ENCODE peak calls at places on chromosomes 1 and 21, in nine cellular contexts. R is neural crest cell, X is IMR-90, C is cardiac muscle cell, D is upper lobe of right lung, U is progenitor cell of endocrine pancreas, T is brain microvascular endothelial cell, V is activated B cell treated with CpG ODN at 0.5 μM for 24 hours, E is HCT116. J is an unnamed sample.

GRCh38 chr1:209767706-209768105 is 11.9 kb downstream of the TRAF3IP3 start:
- DNase-seq in T (no peak), X (no peak), E (no peak), D (no peak), V (no peak), C (no peak), R (no peak), U (no peak), J (no peak)

GRCh38 chr1:24491577-24492360 is 10.9 kb upstream of the RCAN3 start:
- DNase-seq in R (no peak), D (no peak), X (no peak), V (no peak), T (no peak), U (no peak), C (no peak), E (no peak), J (no peak)

GRCh38 chr1:154847891-154848290 is 22.2 kb downstream of the KCNN3 start:
- DNase-seq in V (no peak), T (no peak), E (no peak), D (no peak), R (no peak), X (no peak), U (no peak), C (peak; percentile 45), J (no peak)

GRCh38 chr1:23601968-23602876 is 42.9 kb upstream of the ID3 start:
- DNase-seq in D (no peak), E (no peak), T (no peak), V (no peak), U (no peak), X (no peak), R (no peak), C (no peak), J (no peak)

GRCh38 chr21:33866851-33867250 is 48.8 kb downstream of the ATP5PO start:
- DNase-seq in X (peak; percentile 60), V (no peak), U (no peak), E (no peak), T (peak; percentile 12), D (no peak), C (no peak), R (no peak), J (no peak)

GRCh38 chr1:222880586-222880985 is 65.7 kb downstream of the DISP1 start:
- DNase-seq in V (no peak), C (peak; percentile 50), R (no peak), D (no peak), T (peak; percentile 70), U (no peak), E (peak; percentile 34), X (peak; percentile 84), J (no peak)

GRCh38 chr1:21149430-21149861 is 27.3 kb downstream of the EIF4G3 start:
- DNase-seq in D (no peak), C (peak; percentile 67), U (no peak), T (peak; percentile 77), E (peak; percentile 6), R (no peak), X (peak; percentile 56), V (no peak), J (no peak)

GRCh38 chr1:25782608-25783201 is 17.3 kb upstream of the SELENON start:
- DNase-seq in U (no peak), T (no peak), V (no peak), X (no peak), C (no peak), D (no peak), R (no peak), E (no peak), J (no peak)

GRCh38 chr21:15324542-15324941 is 259.7 kb upstream of the NRIP1 start:
- DNase-seq in R (no peak), T (no peak), C (no peak), U (no peak), D (no peak), E (no peak), X (no peak), V (no peak), J (no peak)

GRCh38 chr1:151816964-151817730 is 11.9 kb upstream of the LINGO4 start:
- DNase-seq in C (no peak), V (no peak), R (no peak), X (no peak), U (no peak), T (no peak), E (no peak), D (no peak), J (no peak)

GRCh38 chr1:192588546-192588945 is 13.0 kb downstream of the RGS1 start:
- DNase-seq in V (no peak), T (peak; percentile 12), X (peak; percentile 64), D (no peak), R (no peak), E (no peak), C (peak; percentile 43), U (no peak), J (no peak)

GRCh38 chr1:179779645-179780272 is 36.7 kb downstream of the FAM163A start:
- DNase-seq in X (no peak), E (no peak), R (no peak), T (peak; percentile 37), U (no peak), D (no peak), C (peak; percentile 74), V (no peak), J (no peak)

GRCh38 chr1:201670517-201670916 is 131.6 kb downstream of the NAV1 start:
- DNase-seq in R (no peak), V (no peak), X (no peak), U (no peak), E (no peak), D (no peak), C (no peak), T (no peak), J (no peak)
- TF ChIP-seq CTCF in R (no peak), V (no peak), X (no peak), U (no peak), E (no peak), D (no peak), C (no peak), T (no peak), J (no peak)

GRCh38 chr1:162065016-162065415 is 4.5 kb upstream of the NOS1AP start:
- DNase-seq in V (no peak), R (no peak), T (no peak), E (no peak), U (no peak), C (no peak), D (no peak), X (no peak), J (no peak)

GRCh38 chr1:162072770-162073169 is 3.3 kb downstream of the NOS1AP start:
- DNase-seq in X (no peak), V (no peak), T (no peak), C (no peak), R (no peak), U (no peak), E (no peak), D (no peak), J (no peak)

GRCh38 chr1:162070825-162071224 is 1.3 kb downstream of the NOS1AP start:
- DNase-seq in C (no peak), X (no peak), R (no peak), V (no peak), T (no peak), U (no peak), E (no peak), D (no peak), J (no peak)

GRCh38 chr1:162070094-162070748 is 730 bp downstream of the NOS1AP start:
- DNase-seq in X (no peak), U (no peak), R (no peak), D (peak; percentile 65), V (no peak), E (no peak), T (no peak), C (no peak), J (peak; percentile 86)

DNA sequence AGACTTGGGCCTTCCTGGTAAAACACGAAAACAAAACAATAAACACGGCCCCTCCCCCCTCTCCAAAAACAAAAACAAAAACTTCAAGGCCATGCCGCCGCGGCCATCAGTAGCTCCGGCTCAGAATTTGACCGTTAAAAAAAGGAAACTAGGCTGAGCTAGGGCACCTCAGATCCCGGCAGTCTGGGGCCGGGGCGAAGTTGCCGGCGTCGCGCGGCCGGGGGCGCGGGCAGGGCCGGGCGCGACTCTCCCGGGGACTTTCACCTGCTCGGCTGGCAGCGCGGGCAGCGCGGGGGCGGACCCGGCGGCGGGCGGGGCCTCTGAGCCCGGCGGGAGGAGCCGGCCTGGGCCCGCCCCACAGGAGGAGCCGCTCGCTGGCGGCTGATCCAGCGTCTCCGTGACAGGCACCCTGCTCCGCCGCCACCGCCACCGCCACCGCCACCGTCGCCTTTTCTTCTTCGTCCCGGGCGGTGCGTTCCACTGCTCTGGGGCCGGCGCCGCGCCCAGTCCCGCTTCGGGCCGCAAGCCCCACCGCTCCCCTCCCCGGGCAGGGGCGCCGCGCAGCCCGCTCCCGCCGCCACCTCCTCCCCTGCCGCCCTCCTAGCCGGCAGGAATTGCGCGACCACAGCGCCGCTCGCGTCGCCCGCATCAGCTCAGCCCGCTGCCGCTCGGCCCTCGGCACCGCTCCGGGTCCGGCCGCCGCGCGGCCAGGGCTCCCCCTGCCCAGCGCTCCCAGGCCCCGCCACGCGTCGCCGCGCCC is at the start of gene NOS1AP:
- DNase-seq in E (peak; percentile 35), X (no peak), D (peak; percentile 92), V (peak; percentile 68), U (peak; percentile 74), C (peak; percentile 50), R (peak; percentile 65), T (peak; percentile 29), J (no peak)
- TF ChIP-seq CTCF in E (no peak), X (no peak), D (no peak), V (no peak), U (no peak), C (no peak), R (no peak), T (no peak), J (peak; percentile 31)

DNA sequence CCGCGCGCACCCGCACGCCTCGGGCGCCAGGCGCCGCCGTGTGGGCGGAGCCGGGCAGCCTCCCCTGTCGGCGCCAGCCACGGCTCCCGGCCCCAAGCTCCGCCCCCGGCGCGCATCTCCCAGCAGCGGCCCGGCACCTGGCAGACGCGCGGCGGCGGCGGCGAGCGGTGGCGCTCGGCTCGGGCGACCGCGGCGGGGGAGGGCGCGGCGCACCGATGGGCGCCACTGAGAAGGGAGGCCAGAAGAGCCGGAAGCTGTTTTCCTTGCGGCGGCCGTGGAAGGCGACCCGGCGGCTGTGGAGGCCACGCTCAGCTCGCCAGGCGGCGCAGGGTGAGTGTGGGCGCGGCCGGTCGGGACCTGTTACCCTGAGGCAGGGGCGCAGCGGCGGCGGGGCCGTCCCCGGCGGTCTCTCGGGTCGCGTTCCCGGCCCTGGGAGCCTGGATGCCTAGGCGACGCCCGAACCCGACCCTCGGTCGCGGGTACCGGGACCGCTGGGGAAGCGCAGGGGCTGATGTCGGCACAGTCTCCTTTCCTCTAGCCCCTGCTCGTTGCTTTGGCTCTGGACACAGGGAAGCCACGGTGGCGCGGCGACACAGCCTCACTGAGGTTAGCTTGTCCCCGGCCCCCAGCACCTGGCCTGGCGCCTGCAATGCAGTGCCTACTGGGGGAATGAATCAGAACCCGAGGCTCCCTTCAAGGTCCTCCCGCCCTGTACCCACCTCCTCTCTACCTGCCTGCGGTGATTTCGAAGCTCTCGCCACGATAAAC is 54.8 kb upstream of the DNAJC6 start:
- DNase-seq in E (peak; percentile 42), T (peak; percentile 36), C (peak; percentile 59), U (peak; percentile 74), D (peak; percentile 93), R (peak; percentile 69), V (peak; percentile 81), X (peak; percentile 30), J (peak; percentile 87)
- TF ChIP-seq CTCF in E (no peak), T (no peak), C (peak; percentile 28), U (no peak), D (peak; percentile 15), R (peak; percentile 45), V (no peak), X (no peak), J (peak; percentile 70)

DNA sequence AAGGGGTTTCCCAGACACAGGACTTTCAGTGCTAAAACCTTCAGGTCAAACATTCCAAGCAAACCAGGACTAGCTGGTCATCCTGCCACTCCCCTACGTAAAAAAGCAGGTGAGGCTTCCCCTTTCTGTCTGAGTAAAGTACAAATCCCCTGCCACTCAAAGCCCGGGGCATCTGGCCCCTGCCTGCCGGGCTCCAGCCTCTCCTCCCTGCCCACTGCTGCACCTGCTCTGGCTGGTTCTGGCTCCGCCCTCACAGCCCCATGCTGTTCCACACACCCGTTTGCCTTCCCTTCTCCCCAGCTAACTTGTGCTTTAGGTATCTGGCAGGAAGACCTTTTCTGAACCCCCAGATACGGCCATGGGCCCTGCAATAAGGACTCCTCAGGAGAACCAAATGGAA is 23.3 kb upstream of the S100A7 start:
- DNase-seq in T (no peak), D (no peak), X (no peak), V (no peak), U (no peak), C (no peak), E (no peak), R (no peak), J (no peak)
- TF ChIP-seq CTCF in T (no peak), D (no peak), X (no peak), V (no peak), U (no peak), C (no peak), E (no peak), R (no peak), J (no peak)

J was measured in chondrocyte.